ENCODE peak calls at places on chromosomes 12 and 14, in ten cellular contexts. One of them, this sample, is unnamed.

GRCh38 chr12:9866786-9867379 is 2.3 kb downstream of the CLEC2B start:
- DNase-seq in hepatic stellate cell: no peak
- DNase-seq in NCI-H146: no peak
- DNase-seq in osteocyte: no peak
- DNase-seq in CD8-positive, alpha-beta T cell: no peak
- DNase-seq in choroid plexus epithelial cell: no peak
- DNase-seq in brain microvascular endothelial cell: no peak
- DNase-seq in posterior cingulate gyrus: no peak
- DNase-seq in cardiac fibroblast: no peak
- DNase-seq in left lobe of liver: no peak
- DNase-seq in this sample: no peak

GRCh38 chr14:87690076-87690661 is 302.8 kb downstream of the GALC start:
- DNase-seq in hepatic stellate cell: no peak
- DNase-seq in NCI-H146: no peak
- DNase-seq in osteocyte: no peak
- DNase-seq in CD8-positive, alpha-beta T cell: no peak
- DNase-seq in choroid plexus epithelial cell: no peak
- DNase-seq in brain microvascular endothelial cell: no peak
- DNase-seq in posterior cingulate gyrus: no peak
- DNase-seq in cardiac fibroblast: no peak
- DNase-seq in left lobe of liver: no peak
- DNase-seq in this sample: no peak

GRCh38 chr12:21301-22189 is 45.0 kb upstream of the IQSEC3 start:
- DNase-seq in hepatic stellate cell: no peak
- DNase-seq in NCI-H146: no peak
- DNase-seq in osteocyte: peak; percentile 84
- DNase-seq in CD8-positive, alpha-beta T cell: no peak
- DNase-seq in choroid plexus epithelial cell: no peak
- DNase-seq in brain microvascular endothelial cell: no peak
- DNase-seq in posterior cingulate gyrus: no peak
- DNase-seq in cardiac fibroblast: no peak
- DNase-seq in left lobe of liver: peak; percentile 49
- DNase-seq in this sample: no peak

GRCh38 chr12:34186492-34186891 is 164.2 kb downstream of the ALG10 start:
- DNase-seq in hepatic stellate cell: no peak
- DNase-seq in NCI-H146: no peak
- DNase-seq in osteocyte: no peak
- DNase-seq in CD8-positive, alpha-beta T cell: no peak
- DNase-seq in choroid plexus epithelial cell: no peak
- DNase-seq in brain microvascular endothelial cell: no peak
- DNase-seq in posterior cingulate gyrus: no peak
- DNase-seq in cardiac fibroblast: no peak
- DNase-seq in left lobe of liver: no peak
- DNase-seq in this sample: no peak

GRCh38 chr12:93879476-93880376 is 202.6 kb downstream of the CRADD start:
- DNase-seq in hepatic stellate cell: peak; percentile 36
- DNase-seq in NCI-H146: no peak
- DNase-seq in osteocyte: no peak
- DNase-seq in CD8-positive, alpha-beta T cell: no peak
- DNase-seq in choroid plexus epithelial cell: peak; percentile 64
- DNase-seq in brain microvascular endothelial cell: peak; percentile 70
- DNase-seq in posterior cingulate gyrus: no peak
- DNase-seq in cardiac fibroblast: peak; percentile 52
- DNase-seq in left lobe of liver: no peak
- DNase-seq in this sample: no peak

GRCh38 chr14:93811611-93812010 is 23.3 kb upstream of the PRIMA1 start:
- DNase-seq in hepatic stellate cell: no peak
- DNase-seq in NCI-H146: no peak
- DNase-seq in osteocyte: no peak
- DNase-seq in CD8-positive, alpha-beta T cell: no peak
- DNase-seq in choroid plexus epithelial cell: no peak
- DNase-seq in brain microvascular endothelial cell: no peak
- DNase-seq in posterior cingulate gyrus: no peak
- DNase-seq in cardiac fibroblast: no peak
- DNase-seq in left lobe of liver: no peak
- DNase-seq in this sample: no peak

GRCh38 chr12:94263011-94263786 is 114.8 kb downstream of the PLXNC1 start:
- DNase-seq in hepatic stellate cell: no peak
- DNase-seq in NCI-H146: no peak
- DNase-seq in osteocyte: no peak
- DNase-seq in CD8-positive, alpha-beta T cell: peak; percentile 65
- DNase-seq in choroid plexus epithelial cell: no peak
- DNase-seq in brain microvascular endothelial cell: no peak
- DNase-seq in posterior cingulate gyrus: no peak
- DNase-seq in cardiac fibroblast: no peak
- DNase-seq in left lobe of liver: no peak
- DNase-seq in this sample: no peak

GRCh38 chr12:57488397-57489156 is 709 bp downstream of the MARS1 start:
- DNase-seq in hepatic stellate cell: no peak
- DNase-seq in NCI-H146: peak; percentile 23
- DNase-seq in osteocyte: no peak
- DNase-seq in CD8-positive, alpha-beta T cell: no peak
- DNase-seq in choroid plexus epithelial cell: peak; percentile 39
- DNase-seq in brain microvascular endothelial cell: no peak
- DNase-seq in posterior cingulate gyrus: no peak
- DNase-seq in cardiac fibroblast: no peak
- DNase-seq in left lobe of liver: no peak
- DNase-seq in this sample: no peak

GRCh38 chr14:80965041-80965440 is 9.6 kb downstream of the TSHR start:
- DNase-seq in hepatic stellate cell: no peak
- DNase-seq in NCI-H146: no peak
- DNase-seq in osteocyte: no peak
- DNase-seq in CD8-positive, alpha-beta T cell: no peak
- DNase-seq in choroid plexus epithelial cell: peak; percentile 14
- DNase-seq in brain microvascular endothelial cell: no peak
- DNase-seq in posterior cingulate gyrus: no peak
- DNase-seq in cardiac fibroblast: no peak
- DNase-seq in left lobe of liver: no peak
- DNase-seq in this sample: no peak

GRCh38 chr12:120751389-120751788 is 25.8 kb downstream of the ACADS start:
- DNase-seq in hepatic stellate cell: no peak
- DNase-seq in NCI-H146: no peak
- DNase-seq in osteocyte: no peak
- DNase-seq in CD8-positive, alpha-beta T cell: no peak
- DNase-seq in choroid plexus epithelial cell: no peak
- DNase-seq in brain microvascular endothelial cell: no peak
- DNase-seq in posterior cingulate gyrus: no peak
- DNase-seq in cardiac fibroblast: no peak
- DNase-seq in left lobe of liver: no peak
- DNase-seq in this sample: no peak

GRCh38 chr14:54116972-54117371 is 160.3 kb upstream of the BMP4 start:
- DNase-seq in hepatic stellate cell: peak; percentile 5
- DNase-seq in NCI-H146: no peak
- DNase-seq in osteocyte: no peak
- DNase-seq in CD8-positive, alpha-beta T cell: no peak
- DNase-seq in choroid plexus epithelial cell: no peak
- DNase-seq in brain microvascular endothelial cell: peak; percentile 47
- DNase-seq in posterior cingulate gyrus: no peak
- DNase-seq in cardiac fibroblast: no peak
- DNase-seq in left lobe of liver: no peak
- DNase-seq in this sample: no peak

GRCh38 chr12:48279096-48279495 is 71.6 kb downstream of the ZNF641 start:
- DNase-seq in hepatic stellate cell: no peak
- DNase-seq in NCI-H146: no peak
- DNase-seq in osteocyte: no peak
- DNase-seq in CD8-positive, alpha-beta T cell: no peak
- DNase-seq in choroid plexus epithelial cell: no peak
- DNase-seq in brain microvascular endothelial cell: no peak
- DNase-seq in posterior cingulate gyrus: no peak
- DNase-seq in cardiac fibroblast: no peak
- DNase-seq in left lobe of liver: no peak
- DNase-seq in this sample: no peak

GRCh38 chr12:111881712-111882111 is 39.7 kb downstream of the MAPKAPK5 start:
- DNase-seq in hepatic stellate cell: no peak
- DNase-seq in NCI-H146: no peak
- DNase-seq in osteocyte: no peak
- DNase-seq in CD8-positive, alpha-beta T cell: no peak
- DNase-seq in choroid plexus epithelial cell: no peak
- DNase-seq in brain microvascular endothelial cell: no peak
- DNase-seq in posterior cingulate gyrus: no peak
- DNase-seq in cardiac fibroblast: no peak
- DNase-seq in left lobe of liver: no peak
- DNase-seq in this sample: no peak

GRCh38 chr14:102390486-102390885 is 27.7 kb downstream of the TECPR2 start:
- DNase-seq in hepatic stellate cell: no peak
- DNase-seq in NCI-H146: no peak
- DNase-seq in osteocyte: no peak
- DNase-seq in CD8-positive, alpha-beta T cell: no peak
- DNase-seq in choroid plexus epithelial cell: peak; percentile 59
- DNase-seq in brain microvascular endothelial cell: peak; percentile 40
- DNase-seq in posterior cingulate gyrus: no peak
- DNase-seq in cardiac fibroblast: peak; percentile 41
- DNase-seq in left lobe of liver: no peak
- DNase-seq in this sample: no peak

GRCh38 chr14:22105643-22106042 is 432.0 kb upstream of the OR4E1 start:
- DNase-seq in hepatic stellate cell: no peak
- DNase-seq in NCI-H146: no peak
- DNase-seq in osteocyte: no peak
- DNase-seq in CD8-positive, alpha-beta T cell: no peak
- DNase-seq in choroid plexus epithelial cell: no peak
- DNase-seq in brain microvascular endothelial cell: no peak
- DNase-seq in posterior cingulate gyrus: no peak
- DNase-seq in cardiac fibroblast: no peak
- DNase-seq in left lobe of liver: no peak
- DNase-seq in this sample: no peak

GRCh38 chr14:61401461-61401860 is 80.1 kb downstream of the PRKCH start:
- DNase-seq in hepatic stellate cell: no peak
- DNase-seq in NCI-H146: no peak
- DNase-seq in osteocyte: no peak
- DNase-seq in CD8-positive, alpha-beta T cell: no peak
- DNase-seq in choroid plexus epithelial cell: no peak
- DNase-seq in brain microvascular endothelial cell: no peak
- DNase-seq in posterior cingulate gyrus: no peak
- DNase-seq in cardiac fibroblast: no peak
- DNase-seq in left lobe of liver: no peak
- DNase-seq in this sample: no peak

GRCh38 chr12:123269395-123269892 is 2.2 kb downstream of the CDK2AP1 start:
- DNase-seq in hepatic stellate cell: peak; percentile 83
- DNase-seq in NCI-H146: no peak
- DNase-seq in osteocyte: peak; percentile 90
- DNase-seq in CD8-positive, alpha-beta T cell: peak; percentile 56
- DNase-seq in choroid plexus epithelial cell: peak; percentile 62
- DNase-seq in brain microvascular endothelial cell: peak; percentile 47
- DNase-seq in posterior cingulate gyrus: peak; percentile 75
- DNase-seq in cardiac fibroblast: peak; percentile 75
- DNase-seq in left lobe of liver: no peak
- DNase-seq in this sample: peak; percentile 78

GRCh38 chr14:45287609-45288008 is 34.6 kb upstream of the MIS18BP1 start:
- DNase-seq in hepatic stellate cell: no peak
- DNase-seq in NCI-H146: no peak
- DNase-seq in osteocyte: no peak
- DNase-seq in CD8-positive, alpha-beta T cell: no peak
- DNase-seq in choroid plexus epithelial cell: peak; percentile 1
- DNase-seq in brain microvascular endothelial cell: no peak
- DNase-seq in posterior cingulate gyrus: no peak
- DNase-seq in cardiac fibroblast: no peak
- DNase-seq in left lobe of liver: no peak
- DNase-seq in this sample: no peak

GRCh38 chr14:97218713-97219355 is 421.7 kb downstream of the VRK1 start:
- DNase-seq in hepatic stellate cell: no peak
- DNase-seq in NCI-H146: no peak
- DNase-seq in osteocyte: no peak
- DNase-seq in CD8-positive, alpha-beta T cell: peak; percentile 50
- DNase-seq in choroid plexus epithelial cell: no peak
- DNase-seq in brain microvascular endothelial cell: no peak
- DNase-seq in posterior cingulate gyrus: no peak
- DNase-seq in cardiac fibroblast: no peak
- DNase-seq in left lobe of liver: no peak
- DNase-seq in this sample: no peak

GRCh38 chr12:52617403-52617785 is 965 bp downstream of the KRT73 start:
- DNase-seq in hepatic stellate cell: no peak
- DNase-seq in NCI-H146: no peak
- DNase-seq in osteocyte: peak; percentile 65
- DNase-seq in CD8-positive, alpha-beta T cell: no peak
- DNase-seq in choroid plexus epithelial cell: no peak
- DNase-seq in brain microvascular endothelial cell: no peak
- DNase-seq in posterior cingulate gyrus: no peak
- DNase-seq in cardiac fibroblast: no peak
- DNase-seq in left lobe of liver: no peak
- DNase-seq in this sample: no peak

GRCh38 chr12:118358607-118359540 is 13.8 kb downstream of the TAOK3 start:
- DNase-seq in hepatic stellate cell: no peak
- DNase-seq in NCI-H146: no peak
- DNase-seq in osteocyte: no peak
- DNase-seq in CD8-positive, alpha-beta T cell: no peak
- DNase-seq in choroid plexus epithelial cell: no peak
- DNase-seq in brain microvascular endothelial cell: no peak
- DNase-seq in posterior cingulate gyrus: no peak
- DNase-seq in cardiac fibroblast: peak; percentile 39
- DNase-seq in left lobe of liver: no peak
- DNase-seq in this sample: no peak